ENCODE peak calls at places on chromosomes 13 and 19, in four cellular contexts. G, A, M and X are unnamed samples. For H3K4me1, the result is how much of the 10 kb centered on the place peaks cover.

GRCh38 chr19:13298565-13299481 is 148.6 kb downstream of the IER2 start:
- DNase-seq in G (no peak), A (no peak), M (no peak), X (no peak)

GRCh38 chr13:87798536-87798935 is 127.4 kb downstream of the SLITRK5 start:
- DNase-seq in G (no peak), A (no peak), M (no peak), X (no peak)

GRCh38 chr13:69912576-69913074 is 195.0 kb upstream of the ATXN8OS start:
- DNase-seq in G (no peak), A (peak), M (no peak), X (no peak)

GRCh38 chr13:60571571-60571970 is 174.6 kb downstream of the TDRD3 start:
- DNase-seq in G (no peak), A (no peak), M (no peak), X (no peak)

GRCh38 chr19:13541554-13541953 is 35.3 kb upstream of the CACNA1A start:
- DNase-seq in G (no peak), A (no peak), M (no peak), X (no peak)

GRCh38 chr19:6424190-6424938 is at the start of gene KHSRP:
- DNase-seq in G (peak), A (peak), M (no peak), X (no peak)

GRCh38 chr13:74629985-74630384 is 495.8 kb upstream of the KLF12 start:
- DNase-seq in G (peak), A (no peak), M (no peak), X (no peak)

GRCh38 chr13:47100214-47100853 is 203.5 kb upstream of the HTR2A start:
- DNase-seq in G (no peak), A (no peak), M (no peak), X (no peak)

GRCh38 chr13:23655321-23655720 is 85.1 kb downstream of the TNFRSF19 start:
- DNase-seq in G (no peak), A (no peak), M (no peak), X (no peak)

GRCh38 chr19:44718441-44719261 is 19.7 kb downstream of the CEACAM16 start:
- DNase-seq in G (peak), A (peak), M (peak), X (peak)

GRCh38 chr19:51501594-51502263 is at the start of gene SIGLEC12:
- DNase-seq in G (no peak), A (no peak), M (peak), X (no peak)

GRCh38 chr13:42369071-42369795 is 97.3 kb downstream of the AKAP11 start:
- DNase-seq in G (no peak), A (no peak), M (no peak), X (no peak)

GRCh38 chr19:46413262-46414031 is at the start of gene CCDC8:
- DNase-seq in G (peak), A (peak), M (peak), X (peak)

GRCh38 chr19:6825076-6825774 is 52.7 kb downstream of the VAV1 start:
- DNase-seq in G (peak), A (no peak), M (no peak), X (no peak)

GRCh38 chr13:78658630-78659449 is at the start of gene OBI1:
- DNase-seq in G (peak), A (peak), M (peak), X (peak)

GRCh38 chr19:39351537-39352037 is 9.4 kb downstream of the SAMD4B start:
- DNase-seq in G (peak), A (no peak), M (no peak), X (no peak)

GRCh38 chr19:28224441-28224840 is 988.5 kb downstream of the UQCRFS1 start:
- DNase-seq in G (peak), A (no peak), M (no peak), X (no peak)

GRCh38 chr13:24627090-24627714 is 53.0 kb upstream of the ATP12A start:
- DNase-seq in G (no peak), A (peak), M (no peak), X (peak)

GRCh38 chr13:109191422-109191821 is 562.0 kb downstream of the MYO16 start:
- DNase-seq in G (no peak), A (no peak), M (peak), X (no peak)

GRCh38 chr19:46766569-46767317 is 20.5 kb upstream of the STRN4 start:
- DNase-seq in G (peak), A (peak), M (peak), X (peak)

GRCh38 chr13:53200498-53201453 is 172.2 kb downstream of the OLFM4 start:
- DNase-seq in G (peak), A (peak), M (peak), X (peak)

GRCh38 chr19:13079542-13079986 is 23.1 kb downstream of the LYL1 start:
- DNase-seq in G (no peak), A (no peak), M (no peak), X (peak)

GRCh38 chr13:85148009-85148408 is 651.2 kb downstream of the SLITRK6 start:
- DNase-seq in G (no peak), A (peak), M (no peak), X (no peak)

GRCh38 chr19:50467566-50467965 is 8.7 kb upstream of the EMC10 start:
- DNase-seq in G (no peak), A (no peak), M (no peak), X (no peak)

GRCh38 chr13:46964789-46965527 is 68.1 kb upstream of the HTR2A start:
- DNase-seq in G (no peak), A (no peak), M (no peak), X (no peak)

GRCh38 chr13:81493144-81493543 is 1152.2 kb upstream of the SPRY2 start:
- DNase-seq in G (no peak), A (no peak), M (no peak), X (no peak)

GRCh38 chr19:3572855-3573161 is at the start of gene HMG20B:
- DNase-seq in G (no peak), A (no peak), M (no peak), X (no peak)

GRCh38 chr19:18418034-18418724 is 1.0 kb upstream of the SSBP4 start:
- DNase-seq in G (peak), A (no peak), M (no peak), X (peak)
- H3K4me1 ChIP-seq in G (half or more), A (under half), M (half or more), X (under half)

GRCh38 chr13:26280295-26280694 is 26.4 kb downstream of the CDK8 start:
- DNase-seq in G (peak), A (no peak), M (no peak), X (no peak)

GRCh38 chr13:26280822-26281221 is 26.9 kb downstream of the CDK8 start:
- DNase-seq in G (no peak), A (no peak), M (no peak), X (no peak)
- TF ChIP-seq CTCF in G (no peak), A (no peak), M (no peak), X (no peak)

GRCh38 chr13:27968316-27969072 is 621 bp downstream of the CDX2 start:
- DNase-seq in G (peak), A (no peak), M (no peak), X (no peak)

GRCh38 chr13:27966641-27967202 is 2.4 kb downstream of the CDX2 start:
- DNase-seq in G (peak), A (no peak), M (no peak), X (no peak)

GRCh38 chr13:27969073-27969865 is at the start of gene CDX2:
- DNase-seq in G (peak), A (no peak), M (no peak), X (peak)

GRCh38 chr13:27967203-27967735 is 1.8 kb downstream of the CDX2 start:
- DNase-seq in G (peak), A (no peak), M (no peak), X (no peak)

GRCh38 chr13:27967736-27968315 is 1.3 kb downstream of the CDX2 start:
- DNase-seq in G (peak), A (no peak), M (no peak), X (no peak)
- H3K4me3 ChIP-seq in G (no peak), A (no peak), M (peak), X (peak)

DNA sequence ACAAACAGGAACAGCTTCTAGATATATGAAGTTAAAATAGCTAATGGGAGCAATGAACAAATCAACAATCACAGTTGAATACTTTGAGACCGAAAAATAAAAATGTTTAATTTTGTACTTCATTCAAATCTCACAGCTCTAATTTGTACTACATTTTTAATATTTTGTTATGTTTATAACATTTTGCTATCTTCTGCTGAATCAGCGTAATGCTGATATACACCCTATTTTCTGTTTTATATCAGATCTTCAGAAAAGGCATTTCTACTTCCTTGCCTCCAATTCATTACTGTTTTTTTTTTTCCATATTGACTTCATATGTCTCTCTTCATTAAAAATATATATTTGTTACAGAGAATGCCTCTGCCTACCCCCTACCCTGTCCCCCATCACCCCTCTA is 27.9 kb upstream of the GPR183 start:
- DNase-seq in G (no peak), A (no peak), M (no peak), X (no peak)
- H3K4me1 ChIP-seq in G (under half), A (under half), M (under half), X (under half)

GRCh38 chr13:98144501-98145350 is 1.8 kb downstream of the FARP1 start:
- DNase-seq in G (peak), A (peak), M (no peak), X (no peak)
- TF ChIP-seq CTCF in G (peak), A (peak), M (no peak), X (no peak)